ENCODE peak calls at places on chromosome 14, in four cellular contexts. I is NCI-H1417, W is Panc1, Q is smooth muscle cell of the brain vasculature. O is an unnamed sample.

GRCh38 chr14:95319312-95320075 is at the start of gene CLMN:
- DNase-seq in W (no peak), I (peak), Q (no peak), O (peak)

GRCh38 chr14:68685419-68686211 is 107.3 kb downstream of the ZFP36L1 start:
- DNase-seq in W (no peak), Q (no peak), I (no peak), O (no peak)

GRCh38 chr14:23447634-23448353 is 12.3 kb upstream of the MYH7 start:
- DNase-seq in I (no peak), Q (no peak), W (no peak), O (no peak)

GRCh38 chr14:101869217-101869616 is 95.2 kb upstream of the DYNC1H1 start:
- DNase-seq in I (no peak), W (no peak), Q (no peak), O (no peak)

GRCh38 chr14:62661818-62662217 is 383.4 kb downstream of the KCNH5 start:
- DNase-seq in I (no peak), Q (no peak), W (no peak), O (no peak)

GRCh38 chr14:105908481-105908911 is 382.1 kb downstream of the TMEM121 start:
- DNase-seq in Q (no peak), I (no peak), W (no peak), O (no peak)

GRCh38 chr14:95314609-95315008 is 5.1 kb downstream of the CLMN start:
- DNase-seq in Q (no peak), I (no peak), W (no peak), O (no peak)

GRCh38 chr14:71961972-71962371 is 29.7 kb downstream of the RGS6 start:
- DNase-seq in I (no peak), W (no peak), Q (no peak), O (no peak)

GRCh38 chr14:101031721-101032120 is 128.2 kb upstream of the RTL1 start:
- DNase-seq in I (no peak), Q (no peak), W (no peak), O (no peak)

GRCh38 chr14:22407033-22407432 is 182.0 kb downstream of the DAD1 start:
- DNase-seq in I (no peak), W (no peak), Q (no peak), O (no peak)

GRCh38 chr14:75880512-75880911 is 101.3 kb downstream of the TGFB3 start:
- DNase-seq in Q (no peak), I (no peak), W (no peak), O (no peak)

GRCh38 chr14:49975286-49975685 is 82.4 kb downstream of the ARF6 start:
- DNase-seq in W (peak), Q (no peak), I (no peak), O (no peak)

GRCh38 chr14:50775357-50775756 is 55.6 kb downstream of the NIN start:
- DNase-seq in W (no peak), Q (no peak), I (no peak), O (no peak)

GRCh38 chr14:68961361-68961760 is 17.7 kb downstream of the ACTN1 start:
- DNase-seq in W (no peak), Q (no peak), I (no peak), O (no peak)

GRCh38 chr14:66104486-66104885 is 381.7 kb upstream of the CCDC196 start:
- DNase-seq in Q (no peak), W (no peak), I (peak), O (peak)

GRCh38 chr14:97710726-97711125 is 913.5 kb downstream of the VRK1 start:
- DNase-seq in Q (no peak), W (no peak), I (no peak), O (no peak)

GRCh38 chr14:96170961-96171592 is 33.6 kb upstream of the BDKRB2 start:
- DNase-seq in Q (no peak), W (no peak), I (no peak), O (no peak)

GRCh38 chr14:36818794-36819384 is 157.2 kb downstream of the PAX9 start:
- DNase-seq in W (no peak), Q (no peak), I (no peak), O (no peak)

GRCh38 chr14:99736600-99737371 is 52.7 kb downstream of the CYP46A1 start:
- DNase-seq in Q (no peak), W (no peak), I (no peak), O (no peak)

GRCh38 chr14:65024957-65025356 is 38.3 kb downstream of the FNTB start:
- DNase-seq in I (no peak), Q (no peak), W (no peak), O (no peak)

GRCh38 chr14:56189306-56189705 is 71.1 kb downstream of the PELI2 start:
- DNase-seq in W (peak), Q (no peak), I (no peak), O (no peak)

GRCh38 chr14:90649557-90650135 is 166.6 kb downstream of the TTC7B start:
- DNase-seq in W (no peak), Q (no peak), I (no peak), O (no peak)

GRCh38 chr14:69342928-69343525 is 55.1 kb downstream of the ERH start:
- DNase-seq in I (no peak), W (no peak), Q (no peak), O (no peak)

GRCh38 chr14:60188115-60188514 is 22.9 kb upstream of the DHRS7 start:
- DNase-seq in I (peak), Q (no peak), W (no peak), O (no peak)

GRCh38 chr14:102786758-102787157 is 9.5 kb downstream of the TRAF3 start:
- DNase-seq in W (no peak), I (no peak), Q (no peak), O (no peak)

GRCh38 chr14:29865299-29865698 is 62.3 kb downstream of the PRKD1 start:
- DNase-seq in W (no peak), I (peak), Q (no peak), O (no peak)

GRCh38 chr14:95891742-95892141 is 15.1 kb downstream of the TUNAR start:
- DNase-seq in W (peak), Q (no peak), I (no peak), O (no peak)

GRCh38 chr14:77917802-77918201 is 117.9 kb downstream of the ADCK1 start:
- DNase-seq in W (no peak), I (no peak), Q (no peak), O (no peak)

GRCh38 chr14:90419200-90419599 is 22.4 kb downstream of the CALM1 start:
- DNase-seq in Q (peak), W (peak), I (no peak), O (no peak)

GRCh38 chr14:47044841-47045240 is 393.3 kb upstream of the RPL10L start:
- DNase-seq in I (no peak), W (no peak), Q (no peak), O (peak)

GRCh38 chr14:56119221-56119967 is 1.2 kb downstream of the PELI2 start:
- DNase-seq in Q (no peak), I (peak), W (no peak), O (peak)

O was measured in nephron progenitor cell.